ENCODE peak calls at places on chromosomes 2 and 18, in eight cellular contexts. One of them, this sample, is unnamed.

GRCh38 chr2:136281281-136282117 is 163.6 kb upstream of the CXCR4 start:
- DNase-seq in stimulated activated CD4-positive, alpha-beta T cell treated with anti-CD3 and anti-CD28 coated beads, Interleukin-1b, Interleukin-23, amount 100 ng/mL, for 24 hours: no peak
- DNase-seq in foreskin keratinocyte: no peak
- DNase-seq in colonic mucosa: no peak
- DNase-seq in heart left ventricle: no peak
- DNase-seq in GM20000: peak
- DNase-seq in effector memory CD8-positive, alpha-beta T cell: peak
- DNase-seq in naive thymus-derived CD8-positive, alpha-beta T cell: peak
- DNase-seq in this sample: no peak

GRCh38 chr18:36828157-36828629 is 609 bp downstream of the TPGS2 start:
- DNase-seq in stimulated activated CD4-positive, alpha-beta T cell treated with anti-CD3 and anti-CD28 coated beads, Interleukin-1b, Interleukin-23, amount 100 ng/mL, for 24 hours: no peak
- DNase-seq in foreskin keratinocyte: peak
- DNase-seq in colonic mucosa: peak
- DNase-seq in heart left ventricle: no peak
- DNase-seq in GM20000: no peak
- DNase-seq in effector memory CD8-positive, alpha-beta T cell: no peak
- DNase-seq in naive thymus-derived CD8-positive, alpha-beta T cell: no peak
- DNase-seq in this sample: peak

GRCh38 chr2:132542953-132543569 is 126.5 kb downstream of the GPR39 start:
- DNase-seq in stimulated activated CD4-positive, alpha-beta T cell treated with anti-CD3 and anti-CD28 coated beads, Interleukin-1b, Interleukin-23, amount 100 ng/mL, for 24 hours: no peak
- DNase-seq in foreskin keratinocyte: peak
- DNase-seq in colonic mucosa: no peak
- DNase-seq in heart left ventricle: no peak
- DNase-seq in GM20000: no peak
- DNase-seq in effector memory CD8-positive, alpha-beta T cell: no peak
- DNase-seq in naive thymus-derived CD8-positive, alpha-beta T cell: no peak
- DNase-seq in this sample: no peak

GRCh38 chr2:41880561-41881243 is 167.1 kb upstream of the PKDCC start:
- DNase-seq in stimulated activated CD4-positive, alpha-beta T cell treated with anti-CD3 and anti-CD28 coated beads, Interleukin-1b, Interleukin-23, amount 100 ng/mL, for 24 hours: no peak
- DNase-seq in foreskin keratinocyte: no peak
- DNase-seq in colonic mucosa: no peak
- DNase-seq in heart left ventricle: no peak
- DNase-seq in GM20000: no peak
- DNase-seq in effector memory CD8-positive, alpha-beta T cell: no peak
- DNase-seq in naive thymus-derived CD8-positive, alpha-beta T cell: no peak
- DNase-seq in this sample: no peak

GRCh38 chr18:63342206-63342605 is 22.6 kb upstream of the BCL2 start:
- DNase-seq in stimulated activated CD4-positive, alpha-beta T cell treated with anti-CD3 and anti-CD28 coated beads, Interleukin-1b, Interleukin-23, amount 100 ng/mL, for 24 hours: no peak
- DNase-seq in foreskin keratinocyte: no peak
- DNase-seq in colonic mucosa: no peak
- DNase-seq in heart left ventricle: no peak
- DNase-seq in GM20000: peak
- DNase-seq in effector memory CD8-positive, alpha-beta T cell: peak
- DNase-seq in naive thymus-derived CD8-positive, alpha-beta T cell: peak
- DNase-seq in this sample: no peak

GRCh38 chr2:149617476-149617875 is 29.9 kb upstream of the MMADHC start:
- DNase-seq in stimulated activated CD4-positive, alpha-beta T cell treated with anti-CD3 and anti-CD28 coated beads, Interleukin-1b, Interleukin-23, amount 100 ng/mL, for 24 hours: no peak
- DNase-seq in foreskin keratinocyte: peak
- DNase-seq in colonic mucosa: no peak
- DNase-seq in heart left ventricle: no peak
- DNase-seq in GM20000: no peak
- DNase-seq in effector memory CD8-positive, alpha-beta T cell: no peak
- DNase-seq in naive thymus-derived CD8-positive, alpha-beta T cell: no peak
- DNase-seq in this sample: no peak

GRCh38 chr2:207385903-207386302 is 143.9 kb upstream of the CREB1 start:
- DNase-seq in stimulated activated CD4-positive, alpha-beta T cell treated with anti-CD3 and anti-CD28 coated beads, Interleukin-1b, Interleukin-23, amount 100 ng/mL, for 24 hours: no peak
- DNase-seq in foreskin keratinocyte: no peak
- DNase-seq in colonic mucosa: no peak
- DNase-seq in heart left ventricle: no peak
- DNase-seq in GM20000: no peak
- DNase-seq in effector memory CD8-positive, alpha-beta T cell: no peak
- DNase-seq in naive thymus-derived CD8-positive, alpha-beta T cell: no peak
- DNase-seq in this sample: no peak

GRCh38 chr2:203808041-203808750 is 59.4 kb upstream of the CTLA4 start:
- DNase-seq in stimulated activated CD4-positive, alpha-beta T cell treated with anti-CD3 and anti-CD28 coated beads, Interleukin-1b, Interleukin-23, amount 100 ng/mL, for 24 hours: no peak
- DNase-seq in foreskin keratinocyte: no peak
- DNase-seq in colonic mucosa: no peak
- DNase-seq in heart left ventricle: no peak
- DNase-seq in GM20000: no peak
- DNase-seq in effector memory CD8-positive, alpha-beta T cell: no peak
- DNase-seq in naive thymus-derived CD8-positive, alpha-beta T cell: no peak
- DNase-seq in this sample: no peak

GRCh38 chr18:48778344-48779011 is 172.3 kb downstream of the SMAD7 start:
- DNase-seq in stimulated activated CD4-positive, alpha-beta T cell treated with anti-CD3 and anti-CD28 coated beads, Interleukin-1b, Interleukin-23, amount 100 ng/mL, for 24 hours: no peak
- DNase-seq in foreskin keratinocyte: no peak
- DNase-seq in colonic mucosa: no peak
- DNase-seq in heart left ventricle: no peak
- DNase-seq in GM20000: no peak
- DNase-seq in effector memory CD8-positive, alpha-beta T cell: no peak
- DNase-seq in naive thymus-derived CD8-positive, alpha-beta T cell: no peak
- DNase-seq in this sample: no peak

GRCh38 chr2:25851740-25852503 is 26.4 kb downstream of the ASXL2 start:
- DNase-seq in stimulated activated CD4-positive, alpha-beta T cell treated with anti-CD3 and anti-CD28 coated beads, Interleukin-1b, Interleukin-23, amount 100 ng/mL, for 24 hours: no peak
- DNase-seq in foreskin keratinocyte: peak
- DNase-seq in colonic mucosa: peak
- DNase-seq in heart left ventricle: no peak
- DNase-seq in GM20000: peak
- DNase-seq in effector memory CD8-positive, alpha-beta T cell: peak
- DNase-seq in naive thymus-derived CD8-positive, alpha-beta T cell: peak
- DNase-seq in this sample: no peak

GRCh38 chr2:235217814-235218213 is 266.0 kb downstream of the SH3BP4 start:
- DNase-seq in stimulated activated CD4-positive, alpha-beta T cell treated with anti-CD3 and anti-CD28 coated beads, Interleukin-1b, Interleukin-23, amount 100 ng/mL, for 24 hours: no peak
- DNase-seq in foreskin keratinocyte: no peak
- DNase-seq in colonic mucosa: no peak
- DNase-seq in heart left ventricle: no peak
- DNase-seq in GM20000: no peak
- DNase-seq in effector memory CD8-positive, alpha-beta T cell: no peak
- DNase-seq in naive thymus-derived CD8-positive, alpha-beta T cell: no peak
- DNase-seq in this sample: no peak

GRCh38 chr18:8779251-8779650 is 73.9 kb downstream of the MTCL1 start:
- DNase-seq in stimulated activated CD4-positive, alpha-beta T cell treated with anti-CD3 and anti-CD28 coated beads, Interleukin-1b, Interleukin-23, amount 100 ng/mL, for 24 hours: no peak
- DNase-seq in foreskin keratinocyte: no peak
- DNase-seq in colonic mucosa: no peak
- DNase-seq in heart left ventricle: no peak
- DNase-seq in GM20000: no peak
- DNase-seq in effector memory CD8-positive, alpha-beta T cell: no peak
- DNase-seq in naive thymus-derived CD8-positive, alpha-beta T cell: no peak
- DNase-seq in this sample: no peak

GRCh38 chr2:197052371-197052770 is 125.9 kb upstream of the PGAP1 start:
- DNase-seq in stimulated activated CD4-positive, alpha-beta T cell treated with anti-CD3 and anti-CD28 coated beads, Interleukin-1b, Interleukin-23, amount 100 ng/mL, for 24 hours: no peak
- DNase-seq in foreskin keratinocyte: no peak
- DNase-seq in colonic mucosa: no peak
- DNase-seq in heart left ventricle: no peak
- DNase-seq in GM20000: no peak
- DNase-seq in effector memory CD8-positive, alpha-beta T cell: no peak
- DNase-seq in naive thymus-derived CD8-positive, alpha-beta T cell: no peak
- DNase-seq in this sample: no peak

GRCh38 chr2:230879891-230880290 is 15.1 kb downstream of the ITM2C start:
- DNase-seq in stimulated activated CD4-positive, alpha-beta T cell treated with anti-CD3 and anti-CD28 coated beads, Interleukin-1b, Interleukin-23, amount 100 ng/mL, for 24 hours: no peak
- DNase-seq in foreskin keratinocyte: no peak
- DNase-seq in colonic mucosa: no peak
- DNase-seq in heart left ventricle: peak
- DNase-seq in GM20000: no peak
- DNase-seq in effector memory CD8-positive, alpha-beta T cell: no peak
- DNase-seq in naive thymus-derived CD8-positive, alpha-beta T cell: no peak
- DNase-seq in this sample: no peak

GRCh38 chr2:74564222-74564621 is 9.7 kb downstream of the DOK1 start:
- DNase-seq in stimulated activated CD4-positive, alpha-beta T cell treated with anti-CD3 and anti-CD28 coated beads, Interleukin-1b, Interleukin-23, amount 100 ng/mL, for 24 hours: no peak
- DNase-seq in foreskin keratinocyte: no peak
- DNase-seq in colonic mucosa: no peak
- DNase-seq in heart left ventricle: no peak
- DNase-seq in GM20000: no peak
- DNase-seq in effector memory CD8-positive, alpha-beta T cell: no peak
- DNase-seq in naive thymus-derived CD8-positive, alpha-beta T cell: no peak
- DNase-seq in this sample: no peak

GRCh38 chr18:6876646-6877045 is 147.1 kb downstream of the ARHGAP28 start:
- DNase-seq in stimulated activated CD4-positive, alpha-beta T cell treated with anti-CD3 and anti-CD28 coated beads, Interleukin-1b, Interleukin-23, amount 100 ng/mL, for 24 hours: no peak
- DNase-seq in foreskin keratinocyte: no peak
- DNase-seq in colonic mucosa: no peak
- DNase-seq in heart left ventricle: no peak
- DNase-seq in GM20000: no peak
- DNase-seq in effector memory CD8-positive, alpha-beta T cell: no peak
- DNase-seq in naive thymus-derived CD8-positive, alpha-beta T cell: no peak
- DNase-seq in this sample: no peak

GRCh38 chr18:13303761-13304364 is 85.3 kb downstream of the LDLRAD4 start:
- DNase-seq in stimulated activated CD4-positive, alpha-beta T cell treated with anti-CD3 and anti-CD28 coated beads, Interleukin-1b, Interleukin-23, amount 100 ng/mL, for 24 hours: no peak
- DNase-seq in foreskin keratinocyte: no peak
- DNase-seq in colonic mucosa: no peak
- DNase-seq in heart left ventricle: no peak
- DNase-seq in GM20000: no peak
- DNase-seq in effector memory CD8-positive, alpha-beta T cell: no peak
- DNase-seq in naive thymus-derived CD8-positive, alpha-beta T cell: no peak
- DNase-seq in this sample: no peak

GRCh38 chr2:160993543-160994090 is 166.6 kb upstream of the TANK start:
- DNase-seq in stimulated activated CD4-positive, alpha-beta T cell treated with anti-CD3 and anti-CD28 coated beads, Interleukin-1b, Interleukin-23, amount 100 ng/mL, for 24 hours: no peak
- DNase-seq in foreskin keratinocyte: no peak
- DNase-seq in colonic mucosa: no peak
- DNase-seq in heart left ventricle: no peak
- DNase-seq in GM20000: no peak
- DNase-seq in effector memory CD8-positive, alpha-beta T cell: no peak
- DNase-seq in naive thymus-derived CD8-positive, alpha-beta T cell: no peak
- DNase-seq in this sample: no peak

GRCh38 chr2:173590278-173590811 is 235.7 kb downstream of the CDCA7 start:
- DNase-seq in stimulated activated CD4-positive, alpha-beta T cell treated with anti-CD3 and anti-CD28 coated beads, Interleukin-1b, Interleukin-23, amount 100 ng/mL, for 24 hours: no peak
- DNase-seq in foreskin keratinocyte: peak
- DNase-seq in colonic mucosa: peak
- DNase-seq in heart left ventricle: peak
- DNase-seq in GM20000: no peak
- DNase-seq in effector memory CD8-positive, alpha-beta T cell: no peak
- DNase-seq in naive thymus-derived CD8-positive, alpha-beta T cell: no peak
- DNase-seq in this sample: no peak

GRCh38 chr2:35023545-35023944 is 1332.0 kb upstream of the CRIM1 start:
- DNase-seq in stimulated activated CD4-positive, alpha-beta T cell treated with anti-CD3 and anti-CD28 coated beads, Interleukin-1b, Interleukin-23, amount 100 ng/mL, for 24 hours: no peak
- DNase-seq in foreskin keratinocyte: no peak
- DNase-seq in colonic mucosa: no peak
- DNase-seq in heart left ventricle: no peak
- DNase-seq in GM20000: no peak
- DNase-seq in effector memory CD8-positive, alpha-beta T cell: no peak
- DNase-seq in naive thymus-derived CD8-positive, alpha-beta T cell: no peak
- DNase-seq in this sample: no peak

GRCh38 chr2:47249427-47249826 is 94.3 kb upstream of the STPG4 start:
- DNase-seq in stimulated activated CD4-positive, alpha-beta T cell treated with anti-CD3 and anti-CD28 coated beads, Interleukin-1b, Interleukin-23, amount 100 ng/mL, for 24 hours: no peak
- DNase-seq in foreskin keratinocyte: no peak
- DNase-seq in colonic mucosa: no peak
- DNase-seq in heart left ventricle: no peak
- DNase-seq in GM20000: no peak
- DNase-seq in effector memory CD8-positive, alpha-beta T cell: no peak
- DNase-seq in naive thymus-derived CD8-positive, alpha-beta T cell: no peak
- DNase-seq in this sample: no peak

GRCh38 chr2:96099861-96100798 is 16.2 kb downstream of the ADRA2B start:
- DNase-seq in stimulated activated CD4-positive, alpha-beta T cell treated with anti-CD3 and anti-CD28 coated beads, Interleukin-1b, Interleukin-23, amount 100 ng/mL, for 24 hours: no peak
- DNase-seq in foreskin keratinocyte: no peak
- DNase-seq in colonic mucosa: peak
- DNase-seq in heart left ventricle: peak
- DNase-seq in GM20000: no peak
- DNase-seq in effector memory CD8-positive, alpha-beta T cell: no peak
- DNase-seq in naive thymus-derived CD8-positive, alpha-beta T cell: no peak
- DNase-seq in this sample: peak

GRCh38 chr2:215796160-215796559 is 217.2 kb downstream of the MREG start:
- DNase-seq in stimulated activated CD4-positive, alpha-beta T cell treated with anti-CD3 and anti-CD28 coated beads, Interleukin-1b, Interleukin-23, amount 100 ng/mL, for 24 hours: no peak
- DNase-seq in foreskin keratinocyte: no peak
- DNase-seq in colonic mucosa: peak
- DNase-seq in heart left ventricle: no peak
- DNase-seq in GM20000: no peak
- DNase-seq in effector memory CD8-positive, alpha-beta T cell: no peak
- DNase-seq in naive thymus-derived CD8-positive, alpha-beta T cell: no peak
- DNase-seq in this sample: no peak

GRCh38 chr2:53497020-53497419 is 270.6 kb upstream of the CHAC2 start:
- DNase-seq in stimulated activated CD4-positive, alpha-beta T cell treated with anti-CD3 and anti-CD28 coated beads, Interleukin-1b, Interleukin-23, amount 100 ng/mL, for 24 hours: no peak
- DNase-seq in foreskin keratinocyte: no peak
- DNase-seq in colonic mucosa: no peak
- DNase-seq in heart left ventricle: no peak
- DNase-seq in GM20000: no peak
- DNase-seq in effector memory CD8-positive, alpha-beta T cell: no peak
- DNase-seq in naive thymus-derived CD8-positive, alpha-beta T cell: no peak
- DNase-seq in this sample: no peak

GRCh38 chr2:169704160-169704713 is 10.0 kb downstream of the PHOSPHO2 start:
- DNase-seq in stimulated activated CD4-positive, alpha-beta T cell treated with anti-CD3 and anti-CD28 coated beads, Interleukin-1b, Interleukin-23, amount 100 ng/mL, for 24 hours: no peak
- DNase-seq in foreskin keratinocyte: no peak
- DNase-seq in colonic mucosa: no peak
- DNase-seq in heart left ventricle: no peak
- DNase-seq in GM20000: no peak
- DNase-seq in effector memory CD8-positive, alpha-beta T cell: no peak
- DNase-seq in naive thymus-derived CD8-positive, alpha-beta T cell: no peak
- DNase-seq in this sample: no peak

GRCh38 chr18:61738488-61738887 is 154.3 kb downstream of the RNF152 start:
- DNase-seq in stimulated activated CD4-positive, alpha-beta T cell treated with anti-CD3 and anti-CD28 coated beads, Interleukin-1b, Interleukin-23, amount 100 ng/mL, for 24 hours: no peak
- DNase-seq in foreskin keratinocyte: no peak
- DNase-seq in colonic mucosa: no peak
- DNase-seq in heart left ventricle: no peak
- DNase-seq in GM20000: no peak
- DNase-seq in effector memory CD8-positive, alpha-beta T cell: no peak
- DNase-seq in naive thymus-derived CD8-positive, alpha-beta T cell: no peak
- DNase-seq in this sample: no peak

GRCh38 chr18:51569153-51569552 is 371.7 kb upstream of the MEX3C start:
- DNase-seq in stimulated activated CD4-positive, alpha-beta T cell treated with anti-CD3 and anti-CD28 coated beads, Interleukin-1b, Interleukin-23, amount 100 ng/mL, for 24 hours: no peak
- DNase-seq in foreskin keratinocyte: no peak
- DNase-seq in colonic mucosa: no peak
- DNase-seq in heart left ventricle: no peak
- DNase-seq in GM20000: no peak
- DNase-seq in effector memory CD8-positive, alpha-beta T cell: no peak
- DNase-seq in naive thymus-derived CD8-positive, alpha-beta T cell: no peak
- DNase-seq in this sample: no peak

GRCh38 chr2:154368148-154368547 is 330.3 kb upstream of the KCNJ3 start:
- DNase-seq in stimulated activated CD4-positive, alpha-beta T cell treated with anti-CD3 and anti-CD28 coated beads, Interleukin-1b, Interleukin-23, amount 100 ng/mL, for 24 hours: no peak
- DNase-seq in foreskin keratinocyte: no peak
- DNase-seq in colonic mucosa: no peak
- DNase-seq in heart left ventricle: no peak
- DNase-seq in GM20000: no peak
- DNase-seq in effector memory CD8-positive, alpha-beta T cell: no peak
- DNase-seq in naive thymus-derived CD8-positive, alpha-beta T cell: no peak
- DNase-seq in this sample: no peak

GRCh38 chr2:187435078-187435477 is 13.0 kb downstream of the CALCRL start:
- DNase-seq in stimulated activated CD4-positive, alpha-beta T cell treated with anti-CD3 and anti-CD28 coated beads, Interleukin-1b, Interleukin-23, amount 100 ng/mL, for 24 hours: no peak
- DNase-seq in foreskin keratinocyte: no peak
- DNase-seq in colonic mucosa: no peak
- DNase-seq in heart left ventricle: no peak
- DNase-seq in GM20000: no peak
- DNase-seq in effector memory CD8-positive, alpha-beta T cell: no peak
- DNase-seq in naive thymus-derived CD8-positive, alpha-beta T cell: no peak
- DNase-seq in this sample: no peak

GRCh38 chr18:79595876-79596374 is 83.7 kb upstream of the CTDP1 start:
- DNase-seq in stimulated activated CD4-positive, alpha-beta T cell treated with anti-CD3 and anti-CD28 coated beads, Interleukin-1b, Interleukin-23, amount 100 ng/mL, for 24 hours: no peak
- DNase-seq in foreskin keratinocyte: no peak
- DNase-seq in colonic mucosa: no peak
- DNase-seq in heart left ventricle: peak
- DNase-seq in GM20000: no peak
- DNase-seq in effector memory CD8-positive, alpha-beta T cell: no peak
- DNase-seq in naive thymus-derived CD8-positive, alpha-beta T cell: no peak
- DNase-seq in this sample: no peak

GRCh38 chr2:238900511-238900910 is 52.6 kb downstream of the TWIST2 start:
- DNase-seq in stimulated activated CD4-positive, alpha-beta T cell treated with anti-CD3 and anti-CD28 coated beads, Interleukin-1b, Interleukin-23, amount 100 ng/mL, for 24 hours: no peak
- DNase-seq in foreskin keratinocyte: no peak
- DNase-seq in colonic mucosa: no peak
- DNase-seq in heart left ventricle: no peak
- DNase-seq in GM20000: no peak
- DNase-seq in effector memory CD8-positive, alpha-beta T cell: no peak
- DNase-seq in naive thymus-derived CD8-positive, alpha-beta T cell: no peak
- DNase-seq in this sample: no peak

GRCh38 chr2:112601754-112602153 is 17.3 kb downstream of the CHCHD5 start:
- DNase-seq in stimulated activated CD4-positive, alpha-beta T cell treated with anti-CD3 and anti-CD28 coated beads, Interleukin-1b, Interleukin-23, amount 100 ng/mL, for 24 hours: no peak
- DNase-seq in foreskin keratinocyte: no peak
- DNase-seq in colonic mucosa: no peak
- DNase-seq in heart left ventricle: no peak
- DNase-seq in GM20000: no peak
- DNase-seq in effector memory CD8-positive, alpha-beta T cell: no peak
- DNase-seq in naive thymus-derived CD8-positive, alpha-beta T cell: no peak
- DNase-seq in this sample: no peak

GRCh38 chr2:28338046-28338753 is 54.5 kb upstream of the FOSL2 start:
- DNase-seq in stimulated activated CD4-positive, alpha-beta T cell treated with anti-CD3 and anti-CD28 coated beads, Interleukin-1b, Interleukin-23, amount 100 ng/mL, for 24 hours: no peak
- DNase-seq in foreskin keratinocyte: no peak
- DNase-seq in colonic mucosa: peak
- DNase-seq in heart left ventricle: no peak
- DNase-seq in GM20000: no peak
- DNase-seq in effector memory CD8-positive, alpha-beta T cell: no peak
- DNase-seq in naive thymus-derived CD8-positive, alpha-beta T cell: no peak
- DNase-seq in this sample: peak

This sample was measured in ureter.